ENCODE peak calls at places on chromosomes 11 and 22, in eight cellular contexts. E is neural crest cell, H is tibial nerve, C is cardiac fibroblast, D is GM12865, Q is dorsolateral prefrontal cortex, J is astrocyte of the spinal cord, Y is AG04449. P is an unnamed sample.

GRCh38 chr11:63567044-63567840 is 4.1 kb upstream of the PLAAT2 start:
- DNase-seq in E (no peak), H (no peak), C (peak), D (peak), Q (no peak), J (peak), Y (peak), P (peak)

GRCh38 chr11:58866788-58867187 is 22.3 kb upstream of the GLYATL2 start:
- DNase-seq in E (no peak), H (no peak), C (no peak), D (no peak), Q (no peak), J (no peak), Y (peak), P (no peak)

GRCh38 chr22:38086001-38086845 is 2.2 kb upstream of the SLC16A8 start:
- DNase-seq in E (no peak), H (no peak), C (no peak), D (no peak), Q (no peak), J (no peak), Y (no peak), P (no peak)

GRCh38 chr11:46391578-46392420 is at the start of gene CHRM4:
- DNase-seq in E (peak), H (no peak), C (peak), D (no peak), Q (no peak), J (no peak), Y (no peak), P (peak)

GRCh38 chr22:26588749-26589366 is 1.1 kb downstream of the TPST2 start:
- DNase-seq in E (no peak), H (no peak), C (no peak), D (no peak), Q (no peak), J (no peak), Y (no peak), P (no peak)

GRCh38 chr11:23688835-23689234 is 808.0 kb upstream of the LUZP2 start:
- DNase-seq in E (no peak), H (no peak), C (peak), D (no peak), Q (no peak), J (peak), Y (no peak), P (no peak)

GRCh38 chr11:61551630-61552029 is 29.2 kb downstream of the SYT7 start:
- DNase-seq in E (no peak), H (no peak), C (peak), D (no peak), Q (peak), J (no peak), Y (no peak), P (peak)

GRCh38 chr22:44039566-44040171 is 15.6 kb downstream of the PARVB start:
- DNase-seq in E (no peak), H (no peak), C (no peak), D (no peak), Q (no peak), J (no peak), Y (no peak), P (no peak)

GRCh38 chr11:93969925-93970922 is 50.9 kb upstream of the HEPHL1 start:
- DNase-seq in E (no peak), H (no peak), C (no peak), D (no peak), Q (no peak), J (no peak), Y (no peak), P (no peak)

GRCh38 chr22:37203354-37204044 is 8.8 kb downstream of the SSTR3 start:
- DNase-seq in E (no peak), H (no peak), C (no peak), D (no peak), Q (no peak), J (no peak), Y (no peak), P (no peak)

GRCh38 chr22:47033648-47034000 is 271.2 kb downstream of the TBC1D22A start:
- DNase-seq in E (no peak), H (no peak), C (no peak), D (no peak), Q (no peak), J (no peak), Y (no peak), P (no peak)

GRCh38 chr22:47793304-47794101 is 1031.1 kb downstream of the TBC1D22A start:
- DNase-seq in E (no peak), H (no peak), C (no peak), D (no peak), Q (no peak), J (no peak), Y (no peak), P (no peak)

GRCh38 chr11:29119691-29120328 is 897.0 kb downstream of the KCNA4 start:
- DNase-seq in E (no peak), H (no peak), C (peak), D (no peak), Q (no peak), J (peak), Y (peak), P (peak)

GRCh38 chr11:110059706-110060430 is 33.3 kb upstream of the ZC3H12C start:
- DNase-seq in E (no peak), H (no peak), C (peak), D (no peak), Q (no peak), J (peak), Y (no peak), P (no peak)

GRCh38 chr11:129618046-129618569 is 197.5 kb upstream of the TMEM45B start:
- DNase-seq in E (no peak), H (no peak), C (no peak), D (no peak), Q (no peak), J (no peak), Y (no peak), P (no peak)

GRCh38 chr11:95688501-95689222 is 100.9 kb downstream of the FAM76B start:
- DNase-seq in E (no peak), H (no peak), C (no peak), D (peak), Q (no peak), J (no peak), Y (no peak), P (no peak)

GRCh38 chr11:71448257-71449161 is at the start of gene DHCR7:
- DNase-seq in E (peak), H (peak), C (peak), D (peak), Q (peak), J (peak), Y (no peak), P (peak)
- TF ChIP-seq CTCF in E (no peak), H (peak), C (no peak), D (no peak), Q (no peak), J (no peak), Y (no peak), P (no peak)

DNA sequence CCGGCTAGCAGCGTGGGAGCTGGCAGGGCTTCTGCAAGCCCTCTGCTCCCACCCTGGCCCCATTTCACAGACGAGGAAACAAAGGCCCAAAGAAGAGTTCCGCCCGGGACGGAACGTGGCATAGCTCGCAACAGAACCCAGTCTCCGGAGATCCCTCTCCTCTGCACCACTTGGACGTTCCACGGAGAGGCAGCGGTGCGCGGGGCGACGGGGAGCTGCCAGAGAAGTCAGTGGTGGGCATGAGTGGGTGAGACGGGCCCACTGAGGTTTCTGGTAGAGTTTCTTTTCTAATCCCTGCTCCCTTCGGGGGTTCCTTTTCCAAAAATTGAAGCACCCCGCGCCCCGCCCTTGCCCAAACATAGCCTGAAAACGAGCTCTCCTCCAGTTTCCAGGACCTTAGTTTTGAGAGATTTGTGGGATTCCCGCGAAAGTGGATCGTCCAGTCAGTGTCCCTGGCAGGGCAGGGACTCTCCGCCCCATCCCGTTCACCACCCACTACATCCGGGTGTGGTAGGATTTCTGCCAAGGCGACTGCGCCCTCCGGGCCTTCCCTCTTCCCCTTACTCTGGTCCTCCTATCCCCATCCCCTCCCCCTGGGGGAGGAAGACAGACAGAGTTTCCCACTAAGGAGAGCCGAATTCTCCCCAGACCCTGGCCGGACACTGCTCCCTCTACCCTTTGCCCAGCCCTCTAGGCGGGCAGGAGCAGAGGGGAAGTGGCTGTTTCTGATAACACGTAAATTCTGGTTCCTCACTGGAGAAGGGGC is 764 bp upstream of the NECTIN1 start:
- DNase-seq in E (no peak), H (no peak), C (peak), D (no peak), Q (peak), J (no peak), Y (no peak), P (peak)
- TF ChIP-seq CTCF in E (peak), H (no peak), C (no peak), D (no peak), Q (peak), J (no peak), Y (no peak), P (no peak)

GRCh38 chr22:24420072-24420976 is 7.1 kb upstream of the ADORA2A start:
- DNase-seq in E (no peak), H (no peak), C (no peak), D (no peak), Q (no peak), J (no peak), Y (no peak), P (no peak)
- TF ChIP-seq CTCF in E (no peak), H (no peak), C (no peak), D (no peak), Q (no peak), J (no peak), Y (no peak), P (no peak)

GRCh38 chr11:126564588-126564987 is 209.1 kb downstream of the ST3GAL4 start:
- DNase-seq in E (no peak), H (no peak), C (no peak), D (no peak), Q (no peak), J (no peak), Y (no peak), P (no peak)

GRCh38 chr11:126567419-126567818 is 211.9 kb downstream of the ST3GAL4 start:
- DNase-seq in E (no peak), H (no peak), C (no peak), D (no peak), Q (no peak), J (no peak), Y (no peak), P (no peak)

GRCh38 chr11:126573325-126574076 is 218.0 kb downstream of the ST3GAL4 start:
- DNase-seq in E (peak), H (no peak), C (no peak), D (no peak), Q (no peak), J (no peak), Y (no peak), P (no peak)

GRCh38 chr11:126575849-126576248 is 220.4 kb downstream of the ST3GAL4 start:
- DNase-seq in E (no peak), H (no peak), C (no peak), D (no peak), Q (no peak), J (no peak), Y (no peak), P (no peak)

DNA sequence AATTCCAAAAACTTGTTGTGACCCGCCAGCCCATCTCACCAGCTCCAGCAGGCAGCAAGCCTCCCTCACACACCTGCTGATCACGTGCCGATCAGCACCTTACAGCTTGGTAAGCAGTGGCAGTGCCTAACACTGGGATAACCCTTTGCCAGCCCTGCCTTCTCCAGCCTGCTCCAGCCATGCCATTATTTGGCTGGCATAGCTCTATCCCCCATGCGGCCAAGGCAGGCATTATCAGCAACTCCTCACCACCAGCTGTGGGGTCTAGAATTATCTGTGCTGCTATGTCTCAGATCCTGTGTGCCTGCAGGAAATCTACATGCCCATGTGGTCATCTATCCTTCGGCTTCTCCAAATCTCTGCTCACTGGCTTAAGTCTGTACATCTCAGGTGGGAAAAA is 215.0 kb downstream of the ST3GAL4 start:
- DNase-seq in E (no peak), H (no peak), C (no peak), D (no peak), Q (no peak), J (no peak), Y (no peak), P (no peak)
- TF ChIP-seq CTCF in E (no peak), H (no peak), C (no peak), D (no peak), Q (no peak), J (no peak), Y (no peak), P (no peak)

DNA sequence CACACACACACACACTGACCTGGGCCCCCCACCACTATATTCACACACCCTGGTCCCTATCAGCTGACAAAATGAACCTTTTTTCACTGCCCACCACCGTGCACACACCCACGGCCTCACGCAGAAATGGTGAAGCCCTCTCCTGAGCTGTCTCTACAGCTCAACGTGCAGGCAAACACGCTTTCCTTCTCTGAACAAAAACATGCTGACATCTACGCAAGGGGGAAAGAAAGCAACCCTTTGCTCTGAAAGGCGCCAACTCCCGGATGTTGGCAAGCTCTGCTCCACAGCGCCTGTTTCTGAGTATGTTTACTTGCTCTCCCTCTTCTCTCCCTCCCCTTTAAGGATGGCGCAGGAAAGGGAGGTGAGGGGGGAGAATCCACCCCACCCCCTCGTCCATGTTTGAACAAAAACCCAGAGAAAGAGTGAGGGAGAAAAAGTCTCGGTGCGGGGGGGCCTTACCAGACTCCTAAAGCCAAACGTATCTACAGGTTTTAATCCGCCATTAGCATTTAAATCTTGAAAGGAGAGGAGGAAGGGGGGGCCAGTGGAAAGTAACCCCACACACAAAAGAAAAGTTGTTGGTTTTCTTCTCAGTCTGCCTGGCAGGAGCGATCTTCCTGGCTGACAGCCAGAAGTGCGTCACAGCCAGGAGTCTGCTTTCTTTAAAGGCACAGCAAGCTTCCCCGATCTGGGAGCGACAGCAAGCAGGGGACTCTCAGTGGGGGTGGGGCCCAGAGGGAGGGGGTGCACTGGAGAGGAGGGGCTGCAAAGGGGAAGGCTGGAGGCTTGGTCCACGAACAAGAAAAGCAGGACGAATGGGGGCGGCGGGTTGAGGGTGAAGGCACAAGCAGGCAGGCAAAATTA is 39.6 kb downstream of the NUMA1 start:
- DNase-seq in E (peak), H (peak), C (peak), D (peak), Q (peak), J (peak), Y (peak), P (peak)
- TF ChIP-seq CTCF in E (no peak), H (peak), C (no peak), D (no peak), Q (no peak), J (no peak), Y (no peak), P (no peak)

DNA sequence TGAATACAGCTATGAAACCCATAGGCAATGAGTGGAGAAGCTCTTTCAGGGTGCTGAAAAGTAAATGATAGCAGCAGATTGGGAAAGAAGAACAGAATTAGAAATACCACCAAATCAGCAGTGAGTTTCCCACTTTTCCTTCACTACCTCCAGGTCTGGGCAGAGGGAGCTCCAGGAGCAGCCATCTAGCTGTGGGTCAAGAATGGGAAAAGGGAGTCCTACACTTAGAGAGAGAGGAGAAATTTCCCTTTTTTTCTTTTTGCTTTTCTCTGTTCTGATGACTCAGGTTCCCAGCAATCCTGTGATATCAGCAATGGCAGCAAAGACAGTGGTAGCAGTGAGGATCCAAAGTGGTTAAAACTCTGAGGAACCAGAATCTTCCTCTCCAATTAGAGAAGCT is 263.9 kb downstream of the NXPE2 start:
- DNase-seq in E (no peak), H (no peak), C (no peak), D (no peak), Q (no peak), J (no peak), Y (no peak), P (no peak)
- TF ChIP-seq CTCF in E (peak), H (no peak), C (no peak), D (no peak), Q (no peak), J (no peak), Y (no peak), P (no peak)

GRCh38 chr11:125451400-125452124 is 44.5 kb downstream of the FEZ1 start:
- DNase-seq in E (peak), H (peak), C (peak), D (peak), Q (peak), J (no peak), Y (no peak), P (peak)

GRCh38 chr11:125455851-125456250 is 40.2 kb downstream of the FEZ1 start:
- DNase-seq in E (no peak), H (no peak), C (no peak), D (no peak), Q (no peak), J (no peak), Y (no peak), P (no peak)

GRCh38 chr11:125454047-125454446 is 42.0 kb downstream of the FEZ1 start:
- DNase-seq in E (no peak), H (no peak), C (no peak), D (no peak), Q (no peak), J (no peak), Y (no peak), P (no peak)

GRCh38 chr11:125449586-125449985 is 46.5 kb downstream of the FEZ1 start:
- DNase-seq in E (no peak), H (no peak), C (no peak), D (no peak), Q (no peak), J (no peak), Y (no peak), P (no peak)

GRCh38 chr11:125452125-125452470 is 44.0 kb downstream of the FEZ1 start:
- DNase-seq in E (no peak), H (no peak), C (no peak), D (no peak), Q (no peak), J (no peak), Y (no peak), P (no peak)
- TF ChIP-seq CTCF in E (no peak), H (no peak), C (no peak), D (no peak), Q (no peak), J (no peak), Y (no peak), P (no peak)

P was measured in Calu3.